ENCODE peak calls at places on chromosome 14, in eight cellular contexts. O is A549, R is left ventricle myocardium inferior, W is GM10248, D is lower lobe of right lung, Z is thoracic aorta, U is progenitor cell of endocrine pancreas, I is upper lobe of right lung. S is an unnamed sample.

GRCh38 chr14:103628221-103628683 is 759 bp upstream of the KLC1 start:
- DNase-seq in O (peak), R (peak), W (peak), D (peak), Z (no peak), U (peak), I (peak), S (peak)

GRCh38 chr14:94536836-94537235 is 24.4 kb upstream of the SERPINA4 start:
- DNase-seq in O (no peak), R (no peak), W (no peak), D (no peak), Z (no peak), U (no peak), I (no peak), S (no peak)

GRCh38 chr14:102277874-102278630 is 26.9 kb downstream of the MOK start:
- DNase-seq in O (no peak), R (no peak), W (no peak), D (no peak), Z (no peak), U (no peak), I (no peak), S (no peak)

GRCh38 chr14:88289996-88290395 is 33.1 kb downstream of the KCNK10 start:
- DNase-seq in O (no peak), R (no peak), W (no peak), D (no peak), Z (no peak), U (no peak), I (no peak), S (no peak)

GRCh38 chr14:24952851-24953666 is 96.9 kb downstream of the STXBP6 start:
- DNase-seq in O (no peak), R (no peak), W (no peak), D (no peak), Z (no peak), U (no peak), I (no peak), S (no peak)

GRCh38 chr14:84254205-84254788 is 1275.6 kb upstream of the FLRT2 start:
- DNase-seq in O (no peak), R (no peak), W (no peak), D (no peak), Z (no peak), U (no peak), I (no peak), S (peak)

GRCh38 chr14:92491782-92492181 is 21.8 kb upstream of the RIN3 start:
- DNase-seq in O (no peak), R (no peak), W (no peak), D (no peak), Z (no peak), U (no peak), I (no peak), S (no peak)

GRCh38 chr14:93972618-93973205 is 3.7 kb downstream of the ASB2 start:
- DNase-seq in O (no peak), R (no peak), W (no peak), D (peak), Z (no peak), U (no peak), I (no peak), S (no peak)

GRCh38 chr14:92316937-92317336 is 6.0 kb upstream of the SLC24A4 start:
- DNase-seq in O (no peak), R (no peak), W (no peak), D (no peak), Z (no peak), U (no peak), I (no peak), S (no peak)

GRCh38 chr14:48504921-48505320 is 829.5 kb upstream of the MDGA2 start:
- DNase-seq in O (no peak), R (no peak), W (no peak), D (no peak), Z (no peak), U (no peak), I (no peak), S (no peak)

GRCh38 chr14:29236401-29236800 is 469.8 kb downstream of the FOXG1 start:
- DNase-seq in O (no peak), R (no peak), W (no peak), D (no peak), Z (no peak), U (no peak), I (no peak), S (no peak)

GRCh38 chr14:93089501-93090269 is 26.0 kb downstream of the ITPK1 start:
- DNase-seq in O (no peak), R (no peak), W (no peak), D (no peak), Z (no peak), U (no peak), I (no peak), S (no peak)

GRCh38 chr14:99907761-99908652 is 114.8 kb downstream of the EML1 start:
- DNase-seq in O (no peak), R (no peak), W (no peak), D (no peak), Z (no peak), U (no peak), I (no peak), S (no peak)

GRCh38 chr14:99899578-99900178 is 106.5 kb downstream of the EML1 start:
- DNase-seq in O (no peak), R (no peak), W (no peak), D (no peak), Z (no peak), U (no peak), I (no peak), S (no peak)

GRCh38 chr14:99904506-99904905 is 111.3 kb downstream of the EML1 start:
- DNase-seq in O (no peak), R (no peak), W (no peak), D (no peak), Z (no peak), U (no peak), I (no peak), S (no peak)

GRCh38 chr14:99905121-99905520 is 111.9 kb downstream of the EML1 start:
- DNase-seq in O (no peak), R (no peak), W (no peak), D (no peak), Z (no peak), U (no peak), I (no peak), S (no peak)

GRCh38 chr14:99902925-99903324 is 109.7 kb downstream of the EML1 start:
- DNase-seq in O (no peak), R (no peak), W (no peak), D (no peak), Z (no peak), U (no peak), I (no peak), S (no peak)
- TF ChIP-seq CTCF in O (no peak), R (no peak), W (no peak), D (no peak), Z (no peak), U (no peak), I (no peak), S (no peak)

GRCh38 chr14:90536511-90537191 is 139.8 kb downstream of the CALM1 start:
- DNase-seq in O (no peak), R (peak), W (no peak), D (peak), Z (no peak), U (no peak), I (peak), S (no peak)

GRCh38 chr14:90534838-90535555 is 138.2 kb downstream of the CALM1 start:
- DNase-seq in O (no peak), R (no peak), W (no peak), D (peak), Z (no peak), U (no peak), I (no peak), S (no peak)

GRCh38 chr14:90535556-90535930 is 138.7 kb downstream of the CALM1 start:
- DNase-seq in O (no peak), R (no peak), W (no peak), D (peak), Z (no peak), U (no peak), I (no peak), S (no peak)

GRCh38 chr14:90534091-90534837 is 137.4 kb downstream of the CALM1 start:
- DNase-seq in O (no peak), R (no peak), W (no peak), D (peak), Z (no peak), U (no peak), I (peak), S (no peak)

GRCh38 chr14:90536092-90536491 is 139.3 kb downstream of the CALM1 start:
- DNase-seq in O (no peak), R (peak), W (no peak), D (peak), Z (no peak), U (no peak), I (peak), S (no peak)
- TF ChIP-seq CTCF in O (no peak), R (no peak), W (no peak), D (no peak), Z (no peak), U (no peak), I (no peak), S (no peak)

GRCh38 chr14:61569308-61569707 is 126.0 kb upstream of the HIF1A start:
- DNase-seq in O (no peak), R (no peak), W (no peak), D (no peak), Z (no peak), U (no peak), I (no peak), S (no peak)

GRCh38 chr14:61570188-61570960 is 124.9 kb upstream of the HIF1A start:
- DNase-seq in O (no peak), R (no peak), W (no peak), D (no peak), Z (no peak), U (no peak), I (no peak), S (no peak)

GRCh38 chr14:61569783-61570182 is 125.5 kb upstream of the HIF1A start:
- DNase-seq in O (no peak), R (peak), W (no peak), D (peak), Z (no peak), U (no peak), I (peak), S (no peak)

GRCh38 chr14:61567838-61568571 is 127.3 kb upstream of the HIF1A start:
- DNase-seq in O (no peak), R (no peak), W (peak), D (no peak), Z (no peak), U (no peak), I (no peak), S (peak)

GRCh38 chr14:61568572-61569011 is 126.7 kb upstream of the HIF1A start:
- DNase-seq in O (no peak), R (peak), W (peak), D (peak), Z (no peak), U (peak), I (peak), S (peak)
- TF ChIP-seq CTCF in O (no peak), R (peak), W (peak), D (no peak), Z (peak), U (peak), I (no peak), S (no peak)

DNA sequence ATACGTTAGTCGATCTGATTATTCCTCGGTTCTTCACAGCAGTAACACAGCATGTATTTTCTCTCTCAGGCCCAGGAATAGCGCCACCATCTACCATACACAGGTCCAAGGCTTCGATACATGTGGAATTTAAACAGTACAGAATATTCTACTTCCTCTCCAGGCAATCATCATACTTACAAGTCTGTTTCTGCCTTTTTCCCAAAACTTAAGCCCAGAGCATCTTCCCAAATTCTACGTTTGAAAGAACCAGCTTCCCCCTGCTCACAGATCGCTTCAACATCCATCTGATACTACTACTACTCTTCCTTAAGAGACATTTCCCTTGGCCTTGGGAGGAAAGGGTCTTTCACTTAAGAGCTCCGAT is 626 bp downstream of the TXNDC16 start:
- DNase-seq in O (no peak), R (no peak), W (peak), D (no peak), Z (no peak), U (no peak), I (no peak), S (no peak)
- TF ChIP-seq CTCF in O (peak), R (peak), W (peak), D (no peak), Z (no peak), U (peak), I (no peak), S (no peak)

GRCh38 chr14:71209888-71210287 is 302.6 kb downstream of the PCNX1 start:
- DNase-seq in O (no peak), R (no peak), W (no peak), D (no peak), Z (no peak), U (no peak), I (no peak), S (no peak)

GRCh38 chr14:71206123-71206522 is 298.9 kb downstream of the PCNX1 start:
- DNase-seq in O (no peak), R (no peak), W (no peak), D (no peak), Z (no peak), U (no peak), I (no peak), S (no peak)

GRCh38 chr14:71206766-71207371 is 299.6 kb downstream of the PCNX1 start:
- DNase-seq in O (peak), R (peak), W (no peak), D (no peak), Z (peak), U (no peak), I (no peak), S (no peak)

GRCh38 chr14:71212093-71212492 is 304.8 kb downstream of the PCNX1 start:
- DNase-seq in O (no peak), R (no peak), W (no peak), D (no peak), Z (no peak), U (no peak), I (no peak), S (no peak)

DNA sequence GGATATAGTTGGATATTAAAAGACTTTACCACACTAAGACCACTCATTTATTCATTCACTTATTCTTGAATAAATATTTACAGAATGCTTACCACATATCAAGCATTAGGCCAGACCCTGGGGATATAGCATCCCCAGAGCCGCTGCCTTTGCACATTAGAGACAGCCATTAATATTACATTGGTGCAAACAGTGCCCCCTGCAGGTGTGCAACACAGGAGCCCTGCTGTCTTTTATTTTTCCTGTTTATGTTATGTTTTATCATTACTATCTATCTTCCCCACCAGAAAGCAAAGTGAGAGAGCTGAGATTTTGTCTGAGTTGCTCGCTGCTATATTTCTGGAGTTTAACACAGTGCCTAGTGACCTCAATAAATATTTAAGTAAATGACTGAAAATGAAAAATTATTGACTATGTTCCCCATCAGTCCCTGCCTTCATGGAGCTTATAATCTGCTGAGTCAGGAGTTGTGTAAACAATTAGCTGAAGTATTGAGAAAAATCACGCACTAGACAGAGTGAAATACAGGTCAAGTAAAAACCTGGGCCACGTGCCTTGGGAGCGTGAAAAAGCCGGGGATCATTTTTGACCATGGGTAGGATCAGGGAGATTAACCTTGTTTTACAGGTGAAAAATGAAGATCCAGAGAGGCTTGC is 301.6 kb downstream of the PCNX1 start:
- DNase-seq in O (no peak), R (no peak), W (no peak), D (no peak), Z (no peak), U (no peak), I (no peak), S (no peak)
- TF ChIP-seq CTCF in O (no peak), R (no peak), W (no peak), D (no peak), Z (no peak), U (no peak), I (no peak), S (no peak)

DNA sequence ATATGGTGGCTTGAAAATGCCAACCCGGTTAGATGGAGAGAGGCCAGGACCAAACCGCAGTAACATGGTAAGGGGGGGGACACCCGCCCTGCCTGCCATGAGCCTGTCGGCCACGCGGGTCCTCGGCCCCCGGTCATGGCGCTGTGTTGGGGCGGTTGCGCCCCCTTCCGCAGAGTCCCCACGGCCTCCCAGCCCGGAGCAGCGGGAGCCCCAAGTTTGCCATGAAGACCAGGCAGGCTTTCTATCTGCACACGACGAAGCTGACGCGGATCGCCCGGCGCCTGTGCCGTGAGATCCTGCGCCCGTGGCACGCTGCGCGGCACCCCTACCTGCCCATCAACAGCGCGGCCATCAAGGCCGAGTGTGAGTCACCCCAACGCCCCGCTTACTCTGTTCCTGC is 10.1 kb upstream of the CRIP2 start:
- DNase-seq in O (no peak), R (no peak), W (no peak), D (no peak), Z (no peak), U (no peak), I (no peak), S (no peak)
- TF ChIP-seq CTCF in O (no peak), R (no peak), W (no peak), D (no peak), Z (no peak), U (no peak), I (no peak), S (no peak)

DNA sequence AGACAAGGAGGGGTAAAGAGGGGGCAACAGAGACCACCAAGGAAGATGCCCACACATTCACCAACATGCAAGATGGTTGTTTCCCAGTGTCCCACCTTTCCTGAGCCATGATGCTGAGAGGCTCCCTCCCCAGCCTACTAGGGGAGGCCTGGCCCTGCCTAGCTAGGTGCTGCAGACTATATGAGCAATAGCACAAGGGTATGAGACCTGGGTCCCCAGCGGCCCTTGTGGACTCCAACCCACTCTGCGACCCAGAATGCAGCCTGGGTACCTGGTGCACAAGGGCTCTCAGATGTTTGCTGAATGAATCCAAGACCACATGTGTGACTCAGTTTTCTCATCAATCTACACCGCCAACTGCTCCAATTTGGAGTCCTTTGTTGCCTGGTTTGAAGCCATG is 13.9 kb downstream of the TGFB3 start:
- DNase-seq in O (no peak), R (no peak), W (no peak), D (no peak), Z (no peak), U (no peak), I (no peak), S (no peak)
- TF ChIP-seq CTCF in O (no peak), R (no peak), W (no peak), D (no peak), Z (no peak), U (no peak), I (no peak), S (no peak)

DNA sequence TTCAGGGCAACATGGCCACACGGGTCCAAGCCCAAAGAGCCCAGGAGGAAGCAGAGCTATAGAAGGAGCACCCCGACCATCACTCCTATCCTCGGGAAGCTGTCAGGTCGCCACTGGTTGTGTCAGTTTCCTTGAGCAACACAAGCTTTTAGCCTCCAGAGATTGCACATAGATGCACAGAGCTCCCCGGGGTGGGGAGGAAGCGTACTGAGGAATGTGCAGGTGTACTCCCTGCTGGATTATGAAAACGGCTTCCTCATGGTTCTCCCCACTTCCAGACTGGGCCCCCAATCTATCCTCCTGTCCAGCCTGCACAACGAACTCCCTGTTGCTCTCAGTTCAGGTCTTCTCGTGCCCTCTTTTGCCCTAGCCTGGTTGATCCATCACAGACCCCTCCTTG is 30.3 kb upstream of the IRF2BPL start:
- DNase-seq in O (no peak), R (no peak), W (no peak), D (no peak), Z (no peak), U (no peak), I (no peak), S (no peak)
- TF ChIP-seq CTCF in O (no peak), R (no peak), W (no peak), D (no peak), Z (no peak), U (no peak), I (no peak), S (no peak)

GRCh38 chr14:68300608-68301007 is 481.0 kb downstream of the RAD51B start:
- DNase-seq in O (no peak), R (no peak), W (no peak), D (no peak), Z (no peak), U (no peak), I (no peak), S (no peak)

GRCh38 chr14:68297011-68297410 is 477.4 kb downstream of the RAD51B start:
- DNase-seq in O (no peak), R (no peak), W (no peak), D (no peak), Z (no peak), U (no peak), I (no peak), S (no peak)

GRCh38 chr14:68295316-68295816 is 475.8 kb downstream of the RAD51B start:
- DNase-seq in O (no peak), R (peak), W (no peak), D (no peak), Z (no peak), U (no peak), I (no peak), S (peak)

GRCh38 chr14:68293404-68293803 is 473.8 kb downstream of the RAD51B start:
- DNase-seq in O (no peak), R (no peak), W (peak), D (no peak), Z (no peak), U (no peak), I (no peak), S (no peak)

DNA sequence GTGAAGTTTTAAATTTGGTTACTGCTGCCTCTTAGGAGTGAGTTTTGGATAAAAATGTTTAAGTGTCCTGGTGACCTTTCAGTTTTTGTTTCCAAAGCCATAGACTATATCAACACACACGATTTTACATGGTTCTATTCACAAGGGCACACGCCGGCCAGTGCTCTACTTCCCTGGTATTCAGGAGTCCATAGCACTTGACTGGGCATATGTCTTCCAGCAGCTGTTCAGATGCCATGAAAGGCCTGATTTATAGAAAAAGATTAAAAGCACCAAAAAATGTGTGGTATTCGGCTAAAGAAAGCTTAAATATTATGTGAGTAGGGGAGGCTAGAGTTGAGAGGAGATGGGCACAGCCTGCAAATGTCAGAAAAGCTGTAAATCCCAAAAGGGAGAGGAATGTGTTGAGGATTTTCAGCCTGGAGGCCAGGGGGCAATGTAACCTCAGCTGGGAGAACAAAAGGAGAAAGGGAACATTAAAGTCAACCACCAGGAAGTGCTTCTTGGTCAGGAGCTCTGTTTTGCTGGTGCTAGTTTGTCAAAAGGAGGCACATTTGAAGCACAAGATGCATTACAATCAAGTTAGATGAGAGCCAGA is 478.4 kb downstream of the RAD51B start:
- DNase-seq in O (no peak), R (no peak), W (no peak), D (no peak), Z (no peak), U (no peak), I (no peak), S (no peak)
- TF ChIP-seq CTCF in O (peak), R (peak), W (no peak), D (peak), Z (peak), U (no peak), I (peak), S (no peak)

S was measured in nephron progenitor cell.